ENCODE peak calls at places on chromosomes 5 and 9, in six cellular contexts. N is HepG2, U is SK-N-SH, F is H1, D is K562, L is GM12878. I is an unnamed sample.

GRCh38 chr5:98259595-98259994 is 513.9 kb upstream of the RGMB start:
- DNase-seq in L (no peak), U (no peak), N (no peak), D (no peak), F (no peak), I (no peak)

GRCh38 chr9:108746864-108747263 is 108.9 kb downstream of the ACTL7B start:
- DNase-seq in F (no peak), N (peak), U (no peak), L (no peak), D (no peak), I (no peak)

GRCh38 chr5:107542428-107542827 is 128.3 kb downstream of the EFNA5 start:
- DNase-seq in U (peak), L (peak), D (no peak), F (no peak), N (peak), I (no peak)

GRCh38 chr9:95874989-95875304 is 544 bp upstream of the ERCC6L2 start:
- DNase-seq in L (no peak), F (no peak), N (peak), U (peak), D (peak), I (peak)

GRCh38 chr5:68661237-68661636 is 432.6 kb upstream of the SLC30A5 start:
- DNase-seq in U (no peak), L (no peak), F (peak), N (peak), D (peak), I (no peak)

GRCh38 chr9:33637881-33638280 is 113.8 kb downstream of the ANKRD18B start:
- DNase-seq in D (no peak), N (no peak), L (no peak), U (no peak), F (no peak), I (no peak)

GRCh38 chr9:108416321-108416720 is 439.5 kb downstream of the ACTL7B start:
- DNase-seq in F (no peak), L (no peak), D (no peak), N (peak), U (no peak), I (no peak)

GRCh38 chr5:157718529-157718928 is 12.7 kb upstream of the THG1L start:
- DNase-seq in N (peak), L (peak), U (peak), D (peak), F (no peak), I (no peak)

GRCh38 chr9:103731541-103731940 is 362.6 kb upstream of the SMC2 start:
- DNase-seq in U (no peak), L (no peak), N (no peak), F (no peak), D (no peak), I (no peak)

GRCh38 chr5:139103762-139104161 is 94.4 kb downstream of the SIL1 start:
- DNase-seq in N (no peak), F (no peak), U (no peak), D (no peak), L (no peak), I (no peak)

GRCh38 chr9:86069206-86069869 is 30.0 kb downstream of the GOLM1 start:
- DNase-seq in D (no peak), L (no peak), U (no peak), N (no peak), F (no peak), I (peak)

GRCh38 chr5:173055722-173055982 is 500 bp upstream of the CREBRF start:
- DNase-seq in D (peak), L (no peak), U (peak), F (no peak), N (peak), I (no peak)

GRCh38 chr5:1799110-1799601 is 481 bp downstream of the MRPL36 start:
- DNase-seq in U (no peak), N (peak), F (no peak), L (no peak), D (peak), I (peak)

GRCh38 chr5:43370352-43370751 is 41.8 kb downstream of the CCL28 start:
- DNase-seq in D (no peak), L (no peak), U (no peak), N (no peak), F (no peak), I (no peak)

GRCh38 chr5:170305646-170306025 is 8.1 kb upstream of the LCP2 start:
- DNase-seq in D (no peak), U (no peak), L (no peak), N (no peak), F (no peak), I (no peak)

GRCh38 chr5:107414802-107415201 is 255.9 kb downstream of the EFNA5 start:
- DNase-seq in U (no peak), L (no peak), N (no peak), D (no peak), F (no peak), I (no peak)

DNA sequence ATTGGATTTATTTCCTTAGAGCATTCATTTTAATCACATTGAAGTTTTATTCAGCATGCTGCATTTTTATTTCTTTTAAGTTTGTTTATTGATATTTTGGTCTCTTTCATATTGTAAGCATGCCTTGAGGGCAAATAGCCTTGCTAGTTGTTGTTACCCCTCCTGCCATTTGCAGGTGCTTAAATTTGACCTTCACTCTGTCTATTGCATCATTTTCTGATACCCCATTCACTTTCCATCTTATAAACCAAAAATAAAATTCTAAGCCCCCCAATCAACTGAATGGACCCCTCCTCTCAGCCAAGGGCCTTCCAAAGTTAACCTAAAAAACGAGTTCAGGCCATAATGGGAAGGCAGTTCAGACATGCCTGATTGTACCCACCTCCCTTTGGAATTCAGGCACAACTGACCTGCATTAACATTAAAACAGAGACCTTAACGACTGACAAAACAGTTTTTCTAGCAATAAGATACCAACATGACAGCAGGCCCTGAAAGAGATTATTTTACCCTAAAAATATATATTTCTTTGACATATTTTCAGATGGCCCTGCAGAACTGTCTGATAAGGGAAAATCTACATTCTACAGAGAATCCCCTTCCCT is 32.1 kb downstream of the TARS1 start:
- DNase-seq in D (no peak), U (no peak), N (no peak), L (no peak), F (no peak), I (no peak)
- TF ChIP-seq POLR2AphosphoS5 in D (no peak), U (no peak), N (no peak), L (no peak), F (peak), I (no peak)

GRCh38 chr5:19264821-19265220 is 723.2 kb downstream of the CDH18 start:
- DNase-seq in U (no peak), L (no peak), F (no peak), N (no peak), D (no peak), I (no peak)

GRCh38 chr5:19258686-19259085 is 729.3 kb downstream of the CDH18 start:
- DNase-seq in D (no peak), F (no peak), L (no peak), U (no peak), N (no peak), I (no peak)

GRCh38 chr5:19256036-19256435 is 732.0 kb downstream of the CDH18 start:
- DNase-seq in U (no peak), N (no peak), F (no peak), D (no peak), L (no peak), I (no peak)

GRCh38 chr5:19266791-19267190 is 721.2 kb downstream of the CDH18 start:
- DNase-seq in N (no peak), U (no peak), F (no peak), D (no peak), L (no peak), I (no peak)

GRCh38 chr5:19261879-19262278 is 726.1 kb downstream of the CDH18 start:
- DNase-seq in L (no peak), F (no peak), U (no peak), N (no peak), D (peak), I (no peak)
- TF ChIP-seq CTCF in L (no peak), F (peak), U (no peak), N (no peak), D (no peak), I (no peak)

GRCh38 chr5:159901772-159902171 is 14.5 kb upstream of the ADRA1B start:
- DNase-seq in N (no peak), F (no peak), U (no peak), D (no peak), L (no peak), I (no peak)

GRCh38 chr5:159899067-159900049 is 16.9 kb upstream of the ADRA1B start:
- DNase-seq in D (no peak), U (no peak), F (no peak), N (no peak), L (no peak), I (no peak)

GRCh38 chr5:159901308-159901707 is 15.0 kb upstream of the ADRA1B start:
- DNase-seq in L (no peak), N (no peak), D (no peak), U (no peak), F (no peak), I (no peak)

GRCh38 chr5:159894149-159894720 is 22.0 kb upstream of the ADRA1B start:
- DNase-seq in N (no peak), U (no peak), F (no peak), L (no peak), D (no peak), I (no peak)

GRCh38 chr5:159897786-159898393 is 18.4 kb upstream of the ADRA1B start:
- DNase-seq in U (no peak), D (no peak), F (no peak), N (no peak), L (no peak), I (no peak)
- TF ChIP-seq GABPA in U (no peak), D (no peak), F (no peak), N (no peak), L (no peak), I (no peak)

GRCh38 chr9:136230773-136231172 is 14.8 kb downstream of the QSOX2 start:
- DNase-seq in N (no peak), L (no peak), U (no peak), F (no peak), D (no peak), I (no peak)
- TF ChIP-seq POLR2AphosphoS5 in N (no peak), L (no peak), U (no peak), F (no peak), D (no peak), I (no peak)

GRCh38 chr5:150217041-150217440 is 27.2 kb downstream of the SLC6A7 start:
- DNase-seq in F (no peak), L (no peak), N (no peak), D (no peak), U (no peak), I (no peak)

GRCh38 chr5:150211156-150212030 is 21.5 kb downstream of the SLC6A7 start:
- DNase-seq in L (no peak), D (no peak), U (no peak), F (peak), N (no peak), I (no peak)

GRCh38 chr5:150213530-150213929 is 23.7 kb downstream of the SLC6A7 start:
- DNase-seq in L (no peak), F (no peak), D (no peak), U (no peak), N (no peak), I (no peak)

GRCh38 chr5:150215978-150216944 is 26.4 kb downstream of the SLC6A7 start:
- DNase-seq in U (no peak), L (no peak), D (no peak), N (peak), F (no peak), I (no peak)

GRCh38 chr5:150214289-150214688 is 24.4 kb downstream of the SLC6A7 start:
- DNase-seq in D (no peak), F (no peak), U (no peak), L (no peak), N (no peak), I (no peak)
- TF ChIP-seq CTCF in D (peak), F (no peak), U (no peak), L (no peak), N (peak), I (no peak)

GRCh38 chr5:59189482-59189881 is 606.6 kb downstream of the RAB3C start:
- DNase-seq in U (no peak), N (no peak), F (no peak), D (no peak), L (no peak), I (no peak)

GRCh38 chr5:59186623-59187022 is 603.7 kb downstream of the RAB3C start:
- DNase-seq in F (no peak), L (no peak), N (no peak), D (no peak), U (no peak), I (no peak)

GRCh38 chr5:59185757-59186385 is 603.0 kb downstream of the RAB3C start:
- DNase-seq in D (no peak), L (no peak), F (no peak), N (no peak), U (no peak), I (no peak)

GRCh38 chr5:59188415-59189225 is 605.7 kb downstream of the RAB3C start:
- DNase-seq in L (no peak), U (peak), F (no peak), N (peak), D (peak), I (no peak)

DNA sequence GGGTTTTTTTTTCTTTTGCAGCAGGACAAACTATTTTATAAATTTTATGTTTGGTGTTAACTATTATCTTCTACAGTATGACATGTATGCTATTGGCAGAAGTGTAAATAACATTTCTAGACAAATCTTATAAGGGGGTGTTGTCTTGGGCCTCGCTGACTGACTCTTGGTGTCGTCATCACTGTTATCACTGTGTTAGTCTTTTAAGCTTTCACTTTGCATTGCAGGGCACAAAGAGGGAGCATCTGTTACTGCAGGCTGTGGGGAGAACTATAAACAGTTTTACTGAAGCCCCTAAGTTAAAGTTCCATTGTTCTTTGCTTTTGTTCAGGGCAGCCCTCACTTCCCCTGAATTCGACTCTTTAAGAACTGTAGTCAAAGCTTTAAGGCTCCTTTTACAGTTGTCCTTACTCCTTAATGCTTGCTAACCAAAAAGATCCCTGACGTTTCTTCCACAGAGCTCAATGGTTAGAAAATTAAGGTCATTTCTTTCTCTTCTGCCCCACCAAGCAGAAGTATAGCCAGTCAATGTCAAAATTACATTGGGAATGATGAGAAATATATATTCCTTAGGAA is 605.0 kb downstream of the RAB3C start:
- DNase-seq in D (no peak), L (no peak), F (no peak), U (no peak), N (no peak), I (no peak)
- TF ChIP-seq GABPA in D (no peak), L (no peak), F (no peak), U (no peak), N (no peak), I (no peak)

DNA sequence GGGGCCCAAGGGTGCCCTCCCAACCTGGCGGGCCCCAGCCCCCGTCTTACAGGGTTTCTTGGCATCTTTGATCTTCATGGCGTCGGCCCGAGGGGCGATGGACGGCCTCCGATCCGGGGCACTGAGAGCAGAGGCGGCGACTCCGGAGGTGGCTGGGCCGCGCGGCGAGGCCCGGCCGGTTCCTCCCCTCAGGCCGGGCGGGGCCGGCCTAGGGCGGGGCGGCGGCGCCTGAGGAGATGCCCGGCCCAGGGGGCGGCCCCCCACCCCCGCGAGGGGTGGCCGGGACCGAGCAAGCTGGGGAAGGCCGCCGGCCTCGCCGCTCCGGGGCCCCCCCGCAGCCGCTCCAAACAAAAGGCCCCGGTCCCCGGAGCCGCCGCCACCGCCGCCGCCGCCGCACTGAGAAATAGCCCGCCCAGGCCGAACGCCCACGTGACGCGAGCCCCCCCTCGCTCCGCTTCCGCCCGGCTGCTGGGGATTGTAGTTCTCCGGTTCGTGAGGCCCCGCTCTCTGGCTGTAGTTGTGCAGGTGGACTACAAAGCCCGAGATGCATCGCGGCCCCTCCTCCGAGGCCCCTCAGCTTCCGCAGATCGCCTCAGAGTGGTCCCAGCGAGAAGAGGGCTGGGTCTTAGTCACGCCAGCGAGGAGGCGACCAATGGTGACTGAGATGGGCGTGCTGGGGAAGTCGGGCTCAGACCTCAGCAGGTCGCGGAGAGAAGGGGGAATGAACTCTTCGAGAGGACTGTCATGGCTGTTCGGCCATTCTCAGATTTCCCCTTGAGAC is at the start of gene PANK3:
- DNase-seq in N (peak), D (peak), U (peak), L (peak), F (peak), I (peak)
- TF ChIP-seq POLR2AphosphoS5 in N (peak), D (peak), U (peak), L (peak), F (peak), I (peak)

DNA sequence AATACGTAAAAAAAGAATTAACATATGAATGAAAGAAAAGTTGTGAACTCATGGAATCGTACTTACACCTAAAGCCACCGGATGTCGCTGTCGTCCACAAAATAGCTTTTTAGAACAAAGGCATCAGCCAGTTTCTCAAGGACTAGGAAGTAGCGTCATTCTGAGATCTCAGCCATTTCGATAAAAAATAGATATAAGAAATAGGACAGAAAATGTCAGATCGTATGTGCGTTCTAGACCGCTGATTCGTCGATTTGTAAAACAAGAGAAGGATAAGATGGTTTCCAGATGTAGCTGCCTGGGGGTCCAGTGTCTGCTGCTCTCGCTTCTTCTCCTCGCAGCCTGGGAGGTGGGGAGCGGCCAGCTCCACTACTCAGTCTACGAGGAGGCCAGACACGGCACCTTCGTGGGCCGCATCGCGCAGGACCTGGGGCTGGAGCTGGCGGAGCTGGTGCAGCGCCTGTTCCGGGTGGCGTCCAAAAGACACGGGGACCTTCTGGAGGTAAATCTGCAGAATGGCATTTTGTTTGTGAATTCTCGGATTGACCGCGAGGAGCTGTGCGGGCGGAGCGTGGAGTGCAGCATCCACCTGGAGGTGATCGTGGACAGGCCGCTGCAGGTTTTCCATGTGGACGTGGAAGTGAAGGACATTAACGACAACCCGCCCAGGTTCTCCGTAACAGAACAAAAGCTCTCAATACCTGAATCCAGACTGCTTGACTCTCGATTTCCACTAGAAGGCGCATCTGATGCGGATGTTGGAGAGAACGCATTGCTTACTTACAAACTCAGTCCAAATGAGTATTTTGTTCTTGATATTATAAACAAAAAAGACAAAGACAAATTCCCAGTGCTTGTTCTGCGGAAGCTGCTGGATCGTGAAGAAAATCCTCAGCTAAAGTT is at the start of gene PCDHA10:
- DNase-seq in F (no peak), U (no peak), N (peak), L (no peak), D (no peak), I (no peak)
- TF ChIP-seq CTCF in F (no peak), U (peak), N (peak), L (no peak), D (peak), I (no peak)

GRCh38 chr9:650362-650761 is 191.1 kb upstream of the DMRT1 start:
- DNase-seq in F (no peak), U (no peak), N (no peak), L (no peak), D (no peak), I (peak)
- TF ChIP-seq GABPA in F (no peak), U (no peak), N (no peak), L (no peak), D (no peak), I (no peak)

DNA sequence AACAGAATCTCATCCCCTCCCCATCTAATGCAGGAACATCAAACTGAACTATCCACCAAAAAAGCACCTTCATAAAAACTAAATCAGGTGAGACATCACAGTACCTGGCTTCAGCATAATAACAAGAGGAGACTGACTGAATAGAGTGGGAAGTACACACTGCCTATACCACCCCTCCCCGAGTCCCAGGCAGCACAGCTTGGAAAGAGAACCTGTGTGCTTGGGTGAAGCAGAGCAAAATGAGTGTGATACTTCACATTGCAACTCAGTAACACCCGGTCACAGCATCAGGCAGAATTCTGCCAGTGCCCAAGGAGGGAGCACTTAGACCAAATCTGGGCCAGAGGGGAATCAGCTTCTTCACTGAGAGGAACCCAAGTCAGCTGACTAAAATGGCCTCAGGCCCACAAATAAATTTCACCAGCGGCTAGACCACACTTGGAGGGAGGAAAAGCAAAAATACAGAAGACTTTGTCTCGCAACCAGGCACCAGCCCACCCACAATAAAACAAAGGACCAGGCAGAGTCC is 69.3 kb upstream of the OR2K2 start:
- DNase-seq in L (no peak), F (no peak), N (no peak), U (no peak), D (no peak), I (no peak)
- TF ChIP-seq POLR2AphosphoS5 in L (no peak), F (no peak), N (no peak), U (no peak), D (no peak), I (no peak)

I was measured in HL-60.